ENCODE peak calls at places on chromosomes 11 and 22, in four cellular contexts. One of them, this sample, is unnamed.

GRCh38 chr11:118791961-118792578 is 1.1 kb upstream of the DDX6 start:
- DNase-seq in Peyer's patch: peak; percentile 53
- DNase-seq in fibroblast of lung: no peak
- DNase-seq in tibial artery: peak; percentile 43
- DNase-seq in this sample: no peak

GRCh38 chr11:105027671-105028070 is 4.7 kb upstream of the CASP5 start:
- DNase-seq in tibial artery: no peak
- DNase-seq in Peyer's patch: no peak
- DNase-seq in fibroblast of lung: no peak
- DNase-seq in this sample: no peak

GRCh38 chr22:19128009-19128401 is 3.1 kb upstream of the TSSK2 start:
- DNase-seq in tibial artery: no peak
- DNase-seq in Peyer's patch: no peak
- DNase-seq in fibroblast of lung: no peak
- DNase-seq in this sample: no peak

GRCh38 chr11:9972917-9973504 is 309.1 kb downstream of the SWAP70 start:
- DNase-seq in tibial artery: no peak
- DNase-seq in Peyer's patch: no peak
- DNase-seq in fibroblast of lung: peak; percentile 75
- DNase-seq in this sample: peak; percentile 37

GRCh38 chr11:123527526-123527925 is 97.5 kb downstream of the GRAMD1B start:
- DNase-seq in Peyer's patch: no peak
- DNase-seq in fibroblast of lung: no peak
- DNase-seq in tibial artery: no peak
- DNase-seq in this sample: no peak

GRCh38 chr11:33315822-33316221 is 58.6 kb downstream of the HIPK3 start:
- DNase-seq in fibroblast of lung: no peak
- DNase-seq in Peyer's patch: no peak
- DNase-seq in tibial artery: no peak
- DNase-seq in this sample: no peak

GRCh38 chr11:33040127-33040861 is 922 bp downstream of the TCP11L1 start:
- DNase-seq in Peyer's patch: no peak
- DNase-seq in fibroblast of lung: peak; percentile 32
- DNase-seq in tibial artery: no peak
- DNase-seq in this sample: no peak

GRCh38 chr22:47275479-47276218 is 513.2 kb downstream of the TBC1D22A start:
- DNase-seq in fibroblast of lung: no peak
- DNase-seq in tibial artery: no peak
- DNase-seq in Peyer's patch: no peak
- DNase-seq in this sample: no peak

GRCh38 chr11:36292311-36292722 is 3.1 kb upstream of the COMMD9 start:
- DNase-seq in fibroblast of lung: peak; percentile 61
- DNase-seq in tibial artery: no peak
- DNase-seq in Peyer's patch: no peak
- DNase-seq in this sample: no peak

GRCh38 chr11:106281455-106282173 is 204.2 kb downstream of the AASDHPPT start:
- DNase-seq in Peyer's patch: no peak
- DNase-seq in fibroblast of lung: peak; percentile 51
- DNase-seq in tibial artery: no peak
- DNase-seq in this sample: no peak

GRCh38 chr11:74443071-74443864 is 24.1 kb downstream of the KCNE3 start:
- DNase-seq in fibroblast of lung: no peak
- DNase-seq in Peyer's patch: no peak
- DNase-seq in tibial artery: no peak
- DNase-seq in this sample: peak; percentile 33

GRCh38 chr11:131629925-131630324 is 259.5 kb downstream of the NTM start:
- DNase-seq in Peyer's patch: no peak
- DNase-seq in tibial artery: no peak
- DNase-seq in fibroblast of lung: no peak
- DNase-seq in this sample: no peak
- TF ChIP-seq CTCF in Peyer's patch: no peak
- TF ChIP-seq CTCF in tibial artery: no peak
- TF ChIP-seq CTCF in fibroblast of lung: peak; percentile 32
- TF ChIP-seq CTCF in this sample: peak; percentile 42

GRCh38 chr22:21865041-21865440 is 2.4 kb downstream of the MAPK1 start:
- DNase-seq in Peyer's patch: no peak
- DNase-seq in fibroblast of lung: peak; percentile 86
- DNase-seq in tibial artery: peak; percentile 75
- DNase-seq in this sample: peak; percentile 74
- H3K4me3 ChIP-seq in Peyer's patch: no peak overlapping the region
- H3K4me3 ChIP-seq in fibroblast of lung: no peak overlapping the region
- H3K4me3 ChIP-seq in tibial artery: peak overlapping the region; percentile 85
- H3K4me3 ChIP-seq in this sample: no peak overlapping the region

DNA sequence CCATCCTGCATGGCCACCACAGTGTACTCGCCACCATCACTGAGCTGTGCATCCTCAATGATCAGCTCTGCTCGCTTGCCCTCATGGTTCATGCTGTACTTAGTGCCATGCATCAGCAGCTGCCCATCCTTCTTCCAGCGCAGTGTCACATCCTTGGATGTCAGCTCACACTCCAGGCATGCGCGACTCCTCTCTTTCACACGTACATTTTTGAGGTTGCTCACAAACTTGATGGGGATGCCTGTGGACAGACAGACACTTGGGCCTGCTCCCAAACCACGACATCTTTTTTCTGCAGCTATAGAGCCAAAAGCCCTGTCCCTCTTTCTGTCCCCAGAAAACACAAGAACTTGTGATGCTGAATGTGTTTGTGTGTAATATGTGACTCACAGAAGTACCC is 10.5 kb downstream of the IGSF22 start:
- DNase-seq in fibroblast of lung: no peak
- DNase-seq in Peyer's patch: no peak
- DNase-seq in tibial artery: no peak
- DNase-seq in this sample: no peak
- TF ChIP-seq CTCF in fibroblast of lung: no peak
- TF ChIP-seq CTCF in Peyer's patch: no peak
- TF ChIP-seq CTCF in tibial artery: no peak
- TF ChIP-seq CTCF in this sample: no peak

GRCh38 chr22:29308148-29308790 is 1.8 kb downstream of the GAS2L1 start:
- DNase-seq in tibial artery: peak; percentile 23
- DNase-seq in Peyer's patch: no peak
- DNase-seq in fibroblast of lung: no peak
- DNase-seq in this sample: no peak
- H3K4me3 ChIP-seq in tibial artery: peak overlapping the region; percentile 96
- H3K4me3 ChIP-seq in Peyer's patch: no peak overlapping the region
- H3K4me3 ChIP-seq in fibroblast of lung: no peak overlapping the region
- H3K4me3 ChIP-seq in this sample: peak overlapping the region; percentile 66

DNA sequence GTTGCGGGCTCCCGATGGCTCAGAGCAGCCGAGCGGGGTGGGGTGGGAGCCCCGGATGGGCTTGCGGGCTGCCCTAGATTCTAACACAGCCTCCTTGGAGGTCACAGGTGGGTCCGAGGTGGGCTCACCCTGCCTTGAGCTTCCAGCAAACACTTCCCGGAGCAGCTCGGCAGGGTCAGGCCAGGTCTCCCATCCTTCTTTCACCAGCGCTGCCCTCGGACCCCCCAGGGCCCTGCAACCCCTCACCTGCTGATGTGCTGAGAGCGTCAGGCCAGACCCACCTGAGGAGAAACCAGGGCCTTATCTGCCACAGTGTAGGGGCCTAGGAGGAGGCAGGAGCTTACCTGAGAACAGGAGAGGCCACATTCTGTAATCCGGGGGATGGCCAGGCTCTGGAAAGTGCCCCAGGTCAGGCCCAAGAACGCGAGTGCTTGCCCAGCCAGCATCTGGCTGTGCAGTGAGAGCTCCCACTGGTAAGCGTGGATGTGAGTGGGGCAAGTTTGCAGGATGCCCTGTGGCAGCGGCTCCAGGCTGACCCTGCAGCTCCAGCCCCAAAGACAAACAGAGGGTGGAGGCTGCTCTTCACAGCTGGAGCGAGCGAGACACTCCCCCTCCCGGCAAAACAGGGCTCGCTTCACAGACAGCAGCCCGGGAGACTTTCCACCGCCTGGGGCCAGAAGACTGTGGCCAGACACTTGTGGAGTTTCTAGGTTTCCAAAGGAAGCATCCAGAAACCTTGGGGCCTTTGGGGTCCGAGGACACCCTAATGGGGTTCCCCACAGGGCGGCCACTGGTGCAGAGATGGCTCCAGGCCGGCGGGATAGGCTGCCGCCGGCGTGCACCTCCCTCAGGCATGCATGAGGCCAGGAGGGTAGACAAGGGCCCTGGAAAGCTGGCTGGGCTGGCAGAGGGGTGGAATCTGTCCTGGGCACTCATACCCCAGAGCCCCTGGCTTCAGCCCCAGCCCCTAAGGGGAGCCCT is at the start of gene IL17REL:
- DNase-seq in tibial artery: no peak
- DNase-seq in Peyer's patch: no peak
- DNase-seq in fibroblast of lung: peak; percentile 19
- DNase-seq in this sample: no peak
- TF ChIP-seq CTCF in tibial artery: no peak
- TF ChIP-seq CTCF in Peyer's patch: peak; percentile 45
- TF ChIP-seq CTCF in fibroblast of lung: peak; percentile 33
- TF ChIP-seq CTCF in this sample: no peak

GRCh38 chr22:22667966-22668880 is 23.8 kb downstream of the GGTLC2 start:
- DNase-seq in tibial artery: no peak
- DNase-seq in fibroblast of lung: no peak
- DNase-seq in Peyer's patch: peak; percentile 41
- DNase-seq in this sample: no peak
- H3K4me3 ChIP-seq in tibial artery: no peak overlapping the region
- H3K4me3 ChIP-seq in fibroblast of lung: no peak overlapping the region
- H3K4me3 ChIP-seq in Peyer's patch: no peak overlapping the region
- H3K4me3 ChIP-seq in this sample: no peak overlapping the region

GRCh38 chr11:70078095-70078795 is at the start of gene ANO1:
- DNase-seq in tibial artery: peak; percentile 22
- DNase-seq in Peyer's patch: no peak
- DNase-seq in fibroblast of lung: no peak
- DNase-seq in this sample: no peak
- TF ChIP-seq CTCF in tibial artery: no peak
- TF ChIP-seq CTCF in Peyer's patch: no peak
- TF ChIP-seq CTCF in fibroblast of lung: no peak
- TF ChIP-seq CTCF in this sample: no peak